ENCODE peak calls at places on chromosomes 11 and 22, in nine cellular contexts. One of them, this sample, is unnamed. For H3K9me3, the result is how much of the 10 kb centered on the place peaks cover.

GRCh38 chr22:39120983-39121382 is 23.9 kb downstream of the APOBEC3H start:
- DNase-seq in cardiac muscle cell: no peak
- DNase-seq in WERI-Rb-1: no peak
- DNase-seq in lower lobe of right lung: no peak
- DNase-seq in MM.1S: no peak
- DNase-seq in lung: no peak
- DNase-seq in colonic mucosa: no peak
- DNase-seq in PC-3: no peak
- DNase-seq in IMR-90: no peak
- DNase-seq in this sample: no peak

GRCh38 chr11:7637447-7638157 is 35.7 kb downstream of the CYB5R2 start:
- DNase-seq in PC-3: peak
- DNase-seq in MM.1S: no peak
- DNase-seq in cardiac muscle cell: no peak
- DNase-seq in lower lobe of right lung: no peak
- DNase-seq in lung: no peak
- DNase-seq in IMR-90: peak
- DNase-seq in colonic mucosa: no peak
- DNase-seq in WERI-Rb-1: no peak
- DNase-seq in this sample: no peak

GRCh38 chr11:2699185-2699530 is 636 bp downstream of the KCNQ1OT1 start:
- DNase-seq in PC-3: peak
- DNase-seq in IMR-90: peak
- DNase-seq in lung: no peak
- DNase-seq in colonic mucosa: peak
- DNase-seq in cardiac muscle cell: peak
- DNase-seq in lower lobe of right lung: peak
- DNase-seq in WERI-Rb-1: no peak
- DNase-seq in MM.1S: no peak
- DNase-seq in this sample: peak

GRCh38 chr11:31958086-31958735 is 132.7 kb upstream of the RCN1 start:
- DNase-seq in lung: peak
- DNase-seq in PC-3: peak
- DNase-seq in cardiac muscle cell: peak
- DNase-seq in MM.1S: peak
- DNase-seq in lower lobe of right lung: peak
- DNase-seq in IMR-90: peak
- DNase-seq in colonic mucosa: peak
- DNase-seq in WERI-Rb-1: peak
- DNase-seq in this sample: peak

GRCh38 chr22:48893288-48894063 is 934.2 kb downstream of the BRD1 start:
- DNase-seq in WERI-Rb-1: no peak
- DNase-seq in lower lobe of right lung: no peak
- DNase-seq in MM.1S: no peak
- DNase-seq in colonic mucosa: peak
- DNase-seq in PC-3: no peak
- DNase-seq in cardiac muscle cell: no peak
- DNase-seq in IMR-90: no peak
- DNase-seq in lung: no peak
- DNase-seq in this sample: no peak

GRCh38 chr11:121841487-121842167 is 274.4 kb downstream of the BLID start:
- DNase-seq in colonic mucosa: no peak
- DNase-seq in IMR-90: peak
- DNase-seq in WERI-Rb-1: no peak
- DNase-seq in MM.1S: no peak
- DNase-seq in cardiac muscle cell: no peak
- DNase-seq in lower lobe of right lung: no peak
- DNase-seq in lung: no peak
- DNase-seq in PC-3: peak
- DNase-seq in this sample: no peak

GRCh38 chr22:19957445-19957844 is 15.8 kb upstream of the TXNRD2 start:
- DNase-seq in WERI-Rb-1: no peak
- DNase-seq in MM.1S: no peak
- DNase-seq in IMR-90: no peak
- DNase-seq in lung: no peak
- DNase-seq in lower lobe of right lung: peak
- DNase-seq in cardiac muscle cell: no peak
- DNase-seq in PC-3: no peak
- DNase-seq in colonic mucosa: no peak
- DNase-seq in this sample: no peak

GRCh38 chr11:37946155-37946766 is 1348.2 kb upstream of the RAG2 start:
- DNase-seq in lung: no peak
- DNase-seq in WERI-Rb-1: peak
- DNase-seq in MM.1S: peak
- DNase-seq in lower lobe of right lung: no peak
- DNase-seq in IMR-90: peak
- DNase-seq in PC-3: peak
- DNase-seq in cardiac muscle cell: peak
- DNase-seq in colonic mucosa: peak
- DNase-seq in this sample: no peak

GRCh38 chr11:29713831-29714320 is 303.0 kb downstream of the KCNA4 start:
- DNase-seq in lower lobe of right lung: no peak
- DNase-seq in PC-3: no peak
- DNase-seq in MM.1S: no peak
- DNase-seq in colonic mucosa: no peak
- DNase-seq in WERI-Rb-1: no peak
- DNase-seq in IMR-90: no peak
- DNase-seq in lung: no peak
- DNase-seq in cardiac muscle cell: no peak
- DNase-seq in this sample: no peak

GRCh38 chr22:40043793-40044101 is 49.0 kb downstream of the FAM83F start:
- DNase-seq in IMR-90: no peak
- DNase-seq in WERI-Rb-1: no peak
- DNase-seq in lower lobe of right lung: no peak
- DNase-seq in PC-3: no peak
- DNase-seq in MM.1S: no peak
- DNase-seq in lung: no peak
- DNase-seq in cardiac muscle cell: no peak
- DNase-seq in colonic mucosa: no peak
- DNase-seq in this sample: no peak

GRCh38 chr11:117220999-117221774 is 10.7 kb downstream of the PCSK7 start:
- DNase-seq in lower lobe of right lung: no peak
- DNase-seq in IMR-90: no peak
- DNase-seq in MM.1S: no peak
- DNase-seq in PC-3: no peak
- DNase-seq in colonic mucosa: no peak
- DNase-seq in cardiac muscle cell: peak
- DNase-seq in WERI-Rb-1: no peak
- DNase-seq in lung: no peak
- DNase-seq in this sample: no peak

GRCh38 chr11:987671-988070 is 48.8 kb downstream of the MUC6 start:
- DNase-seq in cardiac muscle cell: no peak
- DNase-seq in lung: no peak
- DNase-seq in WERI-Rb-1: no peak
- DNase-seq in MM.1S: no peak
- DNase-seq in IMR-90: no peak
- DNase-seq in lower lobe of right lung: no peak
- DNase-seq in colonic mucosa: no peak
- DNase-seq in PC-3: no peak
- DNase-seq in this sample: no peak

GRCh38 chr22:25741692-25742626 is at the start of gene MYO18B:
- DNase-seq in IMR-90: no peak
- DNase-seq in PC-3: no peak
- DNase-seq in colonic mucosa: no peak
- DNase-seq in cardiac muscle cell: peak
- DNase-seq in lung: no peak
- DNase-seq in WERI-Rb-1: no peak
- DNase-seq in MM.1S: no peak
- DNase-seq in lower lobe of right lung: no peak
- DNase-seq in this sample: no peak

GRCh38 chr11:35791088-35791958 is 128.7 kb downstream of the TRIM44 start:
- DNase-seq in lung: no peak
- DNase-seq in MM.1S: no peak
- DNase-seq in WERI-Rb-1: no peak
- DNase-seq in lower lobe of right lung: no peak
- DNase-seq in PC-3: no peak
- DNase-seq in colonic mucosa: no peak
- DNase-seq in cardiac muscle cell: peak
- DNase-seq in IMR-90: peak
- DNase-seq in this sample: no peak

GRCh38 chr11:61024938-61025818 is 53.7 kb downstream of the CD6 start:
- DNase-seq in colonic mucosa: no peak
- DNase-seq in PC-3: no peak
- DNase-seq in lower lobe of right lung: no peak
- DNase-seq in cardiac muscle cell: no peak
- DNase-seq in lung: no peak
- DNase-seq in IMR-90: no peak
- DNase-seq in WERI-Rb-1: no peak
- DNase-seq in MM.1S: no peak
- DNase-seq in this sample: no peak

GRCh38 chr11:57047610-57048009 is 58.9 kb downstream of the OR5AK2 start:
- DNase-seq in WERI-Rb-1: no peak
- DNase-seq in lower lobe of right lung: no peak
- DNase-seq in colonic mucosa: no peak
- DNase-seq in IMR-90: no peak
- DNase-seq in PC-3: no peak
- DNase-seq in lung: no peak
- DNase-seq in MM.1S: no peak
- DNase-seq in cardiac muscle cell: no peak
- DNase-seq in this sample: no peak

GRCh38 chr11:45662665-45663485 is 2.5 kb downstream of the CHST1 start:
- DNase-seq in lung: no peak
- DNase-seq in MM.1S: peak
- DNase-seq in PC-3: peak
- DNase-seq in cardiac muscle cell: no peak
- DNase-seq in IMR-90: peak
- DNase-seq in WERI-Rb-1: no peak
- DNase-seq in colonic mucosa: no peak
- DNase-seq in lower lobe of right lung: no peak
- DNase-seq in this sample: no peak

DNA sequence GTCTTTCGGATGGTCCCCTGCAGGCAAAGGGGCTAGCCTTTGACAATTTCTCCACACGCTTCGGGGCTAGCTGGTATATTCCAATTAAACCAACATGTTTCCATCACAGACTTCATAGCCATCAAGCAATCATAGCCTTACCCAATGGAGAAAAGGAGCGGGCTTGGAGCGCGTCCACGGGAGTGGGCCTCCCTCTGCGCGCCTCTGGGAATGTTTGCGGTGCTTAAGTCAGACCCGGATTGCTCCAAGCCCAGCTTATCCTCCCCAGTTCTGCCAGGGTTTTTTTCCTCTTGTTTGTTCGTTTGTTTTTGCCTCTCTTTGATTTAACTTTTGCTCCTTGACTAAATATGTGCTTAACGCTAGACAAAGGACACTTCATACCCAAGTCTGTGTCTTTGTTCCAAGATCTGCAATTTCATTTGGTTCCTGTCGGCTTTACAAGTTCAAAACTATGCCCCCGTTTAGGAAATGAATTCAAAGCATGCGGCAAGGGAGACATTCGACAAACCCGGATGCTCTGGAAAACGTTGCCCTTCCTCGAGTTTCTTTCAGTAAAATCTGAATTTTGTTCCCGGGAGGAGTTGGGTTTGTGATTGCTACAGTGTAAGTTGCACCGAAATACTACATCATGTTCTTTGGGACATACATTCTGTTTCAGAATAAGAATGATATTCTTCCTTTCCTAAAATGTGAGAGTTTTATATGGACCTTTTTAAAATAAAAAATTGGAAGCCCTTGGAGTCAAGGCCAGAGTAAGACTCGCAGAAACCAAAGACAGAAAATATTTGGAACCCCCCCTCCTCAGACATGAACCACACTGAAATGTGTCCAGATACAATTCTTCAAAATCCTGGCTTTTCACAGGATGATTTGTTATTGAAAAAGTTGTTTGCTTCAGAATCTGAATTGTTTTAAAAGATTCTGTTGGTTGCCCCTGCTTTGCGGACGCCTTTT is 900 bp upstream of the GLB1L2 start:
- DNase-seq in PC-3: no peak
- DNase-seq in WERI-Rb-1: no peak
- DNase-seq in IMR-90: no peak
- DNase-seq in lung: no peak
- DNase-seq in lower lobe of right lung: no peak
- DNase-seq in cardiac muscle cell: no peak
- DNase-seq in colonic mucosa: no peak
- DNase-seq in MM.1S: no peak
- DNase-seq in this sample: no peak
- H3K27ac ChIP-seq in PC-3: no peak
- H3K27ac ChIP-seq in WERI-Rb-1: no peak
- H3K27ac ChIP-seq in IMR-90: no peak
- H3K27ac ChIP-seq in lung: no peak
- H3K27ac ChIP-seq in lower lobe of right lung: no peak
- H3K27ac ChIP-seq in cardiac muscle cell: no peak
- H3K27ac ChIP-seq in colonic mucosa: no peak
- H3K27ac ChIP-seq in MM.1S: no peak
- H3K27ac ChIP-seq in this sample: no peak

GRCh38 chr11:128731041-128731663 is 37.3 kb downstream of the FLI1 start:
- DNase-seq in PC-3: peak
- DNase-seq in IMR-90: no peak
- DNase-seq in colonic mucosa: no peak
- DNase-seq in lower lobe of right lung: no peak
- DNase-seq in lung: no peak
- DNase-seq in MM.1S: peak
- DNase-seq in cardiac muscle cell: no peak
- DNase-seq in WERI-Rb-1: no peak
- DNase-seq in this sample: no peak
- H3K4me3 ChIP-seq in PC-3: no peak
- H3K4me3 ChIP-seq in IMR-90: no peak
- H3K4me3 ChIP-seq in colonic mucosa: no peak
- H3K4me3 ChIP-seq in lower lobe of right lung: no peak
- H3K4me3 ChIP-seq in lung: no peak
- H3K4me3 ChIP-seq in MM.1S: peak
- H3K4me3 ChIP-seq in cardiac muscle cell: no peak
- H3K4me3 ChIP-seq in WERI-Rb-1: no peak
- H3K4me3 ChIP-seq in this sample: peak

GRCh38 chr11:114278342-114279065 is 17.7 kb upstream of the NNMT start:
- DNase-seq in WERI-Rb-1: no peak
- DNase-seq in colonic mucosa: no peak
- DNase-seq in MM.1S: no peak
- DNase-seq in PC-3: no peak
- DNase-seq in lower lobe of right lung: no peak
- DNase-seq in cardiac muscle cell: no peak
- DNase-seq in lung: peak
- DNase-seq in IMR-90: no peak
- DNase-seq in this sample: no peak
- H3K9me3 ChIP-seq in WERI-Rb-1: under half
- H3K9me3 ChIP-seq in colonic mucosa: under half
- H3K9me3 ChIP-seq in MM.1S: under half
- H3K9me3 ChIP-seq in PC-3: under half
- H3K9me3 ChIP-seq in lower lobe of right lung: under half
- H3K9me3 ChIP-seq in cardiac muscle cell: under half
- H3K9me3 ChIP-seq in lung: under half
- H3K9me3 ChIP-seq in IMR-90: under half
- H3K9me3 ChIP-seq in this sample: under half

DNA sequence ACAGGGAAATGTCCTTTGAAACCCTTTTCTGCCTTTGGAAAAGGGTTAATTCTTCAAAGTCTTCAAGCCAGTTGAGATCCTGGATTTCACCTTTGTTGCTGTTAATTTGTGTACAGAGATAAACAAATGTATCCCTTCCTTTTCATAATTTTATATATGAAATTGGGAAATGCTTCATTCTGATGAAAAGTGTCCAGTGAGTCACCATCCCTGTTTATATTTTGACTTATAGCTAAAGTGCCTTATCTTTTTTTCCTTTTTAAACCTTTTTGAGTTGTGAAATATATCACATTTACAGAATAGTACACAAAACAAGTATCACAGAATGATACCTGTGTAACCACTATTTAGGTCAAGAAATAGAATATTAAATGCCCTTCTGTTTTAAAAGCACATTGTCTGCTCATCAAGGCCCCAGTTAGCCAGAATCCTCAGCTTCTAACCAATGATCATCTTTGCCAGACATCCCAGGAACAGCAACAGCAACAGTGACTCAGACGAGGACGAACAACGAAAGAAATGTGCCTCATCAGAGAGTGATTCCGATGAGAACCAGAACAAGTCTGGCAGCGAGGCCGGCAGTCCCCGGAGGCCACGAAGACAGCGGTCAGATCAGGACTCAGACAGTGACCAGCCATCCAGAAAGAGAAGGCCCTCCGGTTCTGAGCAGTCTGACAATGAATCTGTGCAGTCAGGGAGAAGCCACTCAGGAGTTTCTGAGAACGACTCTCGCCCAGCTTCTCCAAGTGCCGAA is 27.3 kb downstream of the CTR9 start:
- DNase-seq in WERI-Rb-1: no peak
- DNase-seq in cardiac muscle cell: no peak
- DNase-seq in colonic mucosa: no peak
- DNase-seq in PC-3: no peak
- DNase-seq in lung: no peak
- DNase-seq in MM.1S: no peak
- DNase-seq in lower lobe of right lung: no peak
- DNase-seq in IMR-90: peak
- DNase-seq in this sample: no peak
- H3K27ac ChIP-seq in WERI-Rb-1: no peak
- H3K27ac ChIP-seq in cardiac muscle cell: no peak
- H3K27ac ChIP-seq in colonic mucosa: no peak
- H3K27ac ChIP-seq in PC-3: no peak
- H3K27ac ChIP-seq in lung: peak
- H3K27ac ChIP-seq in MM.1S: no peak
- H3K27ac ChIP-seq in lower lobe of right lung: peak
- H3K27ac ChIP-seq in IMR-90: peak
- H3K27ac ChIP-seq in this sample: no peak